ENCODE peak calls at places on chromosomes 6 and 20, in four cellular contexts. L is SK-N-SH, Z is K562, U is HepG2. S is an unnamed sample.

GRCh38 chr20:44199877-44200276 is 10.7 kb downstream of the OSER1 start:
- DNase-seq in L (no peak), Z (no peak), U (no peak), S (no peak)

GRCh38 chr6:34576286-34576955 is 20.3 kb upstream of the SPDEF start:
- DNase-seq in L (no peak), Z (no peak), U (no peak), S (no peak)

GRCh38 chr20:42902519-42902908 is 287.2 kb downstream of the PTPRT start:
- DNase-seq in L (no peak), Z (no peak), U (no peak), S (no peak)

GRCh38 chr20:13455713-13456112 is 183.0 kb downstream of the TASP1 start:
- DNase-seq in L (no peak), Z (no peak), U (peak; percentile 15), S (no peak)

GRCh38 chr20:41650221-41650948 is 32.2 kb upstream of the CHD6 start:
- DNase-seq in L (no peak), Z (no peak), U (no peak), S (no peak)

GRCh38 chr6:157033428-157034140 is 256.4 kb downstream of the ARID1B start:
- DNase-seq in L (no peak), Z (no peak), U (no peak), S (no peak)

GRCh38 chr6:111852704-111853103 is 20.5 kb downstream of the FYN start:
- DNase-seq in L (no peak), Z (no peak), U (peak; percentile 45), S (no peak)

GRCh38 chr6:167760979-167761793 is 65.5 kb upstream of the AFDN start:
- DNase-seq in L (no peak), Z (no peak), U (peak; percentile 85), S (no peak)

GRCh38 chr6:25218346-25218745 is 60.8 kb upstream of the CARMIL1 start:
- DNase-seq in L (no peak), Z (no peak), U (no peak), S (no peak)

GRCh38 chr6:32082951-32083350 is 26.2 kb downstream of the TNXB start:
- DNase-seq in L (no peak), Z (no peak), U (no peak), S (no peak)

GRCh38 chr20:4227085-4227821 is 211.9 kb upstream of the RNF24 start:
- DNase-seq in L (no peak), Z (peak; percentile 34), U (peak; percentile 68), S (no peak)

GRCh38 chr6:28274888-28275287 is 6.5 kb upstream of the PGBD1 start:
- DNase-seq in L (no peak), Z (no peak), U (no peak), S (no peak)

GRCh38 chr6:78511019-78511418 is 356.3 kb upstream of the IRAK1BP1 start:
- DNase-seq in L (no peak), Z (no peak), U (no peak), S (no peak)

GRCh38 chr6:27312146-27312949 is at the start of gene POM121L2:
- DNase-seq in L (peak; percentile 68), Z (no peak), U (peak; percentile 71), S (no peak)

GRCh38 chr6:4281341-4282293 is 146.2 kb upstream of the ECI2 start:
- DNase-seq in L (no peak), Z (no peak), U (no peak), S (no peak)

GRCh38 chr20:1184638-1185315 is at the start of gene TMEM74B:
- DNase-seq in L (peak; percentile 79), Z (peak; percentile 68), U (no peak), S (no peak)

GRCh38 chr6:134398453-134398852 is 80.5 kb upstream of the SGK1 start:
- DNase-seq in L (no peak), Z (no peak), U (no peak), S (no peak)
- TF ChIP-seq ELF1 in L (no peak), Z (peak; percentile 49), U (no peak), S (no peak)

GRCh38 chr6:166639921-166640320 is 12.9 kb upstream of the RPS6KA2 start:
- DNase-seq in L (no peak), Z (no peak), U (no peak), S (no peak)

GRCh38 chr6:166638566-166638965 is 11.5 kb upstream of the RPS6KA2 start:
- DNase-seq in L (no peak), Z (no peak), U (no peak), S (no peak)

GRCh38 chr6:166637806-166638458 is 10.9 kb upstream of the RPS6KA2 start:
- DNase-seq in L (no peak), Z (no peak), U (no peak), S (no peak)

GRCh38 chr6:166642646-166643045 is 15.6 kb upstream of the RPS6KA2 start:
- DNase-seq in L (no peak), Z (no peak), U (no peak), S (no peak)

DNA sequence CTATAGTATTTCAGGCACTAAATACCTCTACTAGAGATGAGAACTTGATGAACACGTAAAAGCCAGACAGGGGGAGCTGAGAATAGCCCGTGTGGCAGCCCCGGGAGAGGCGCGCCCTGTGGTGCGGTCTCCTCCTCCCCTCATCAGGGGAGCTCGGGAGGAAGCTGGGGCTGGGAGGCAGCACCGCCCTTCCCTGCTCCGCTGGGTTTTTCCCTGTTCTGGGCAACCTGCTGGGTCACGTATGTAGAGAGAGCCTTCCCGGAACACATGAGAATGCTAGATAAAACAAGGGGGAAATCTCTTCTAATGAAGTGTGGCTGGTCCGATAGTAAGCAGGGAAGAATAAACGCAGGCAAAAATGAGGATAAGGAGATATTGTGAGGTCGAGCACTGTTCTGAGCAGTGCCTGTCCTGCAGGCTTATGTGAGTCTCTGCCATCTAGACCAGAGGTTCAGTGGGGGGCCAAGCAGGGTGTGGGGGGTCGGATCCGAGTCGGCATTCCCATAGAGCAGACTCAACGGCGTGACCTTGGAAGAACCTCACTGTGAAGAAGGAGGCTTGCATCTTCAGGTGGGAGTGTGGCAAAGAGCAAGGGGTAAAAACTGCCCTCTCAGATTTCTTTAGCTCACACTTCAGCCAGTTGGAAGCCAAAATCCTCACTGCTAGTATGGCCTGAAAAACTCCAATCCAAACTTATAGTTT is 13.4 kb upstream of the RPS6KA2 start:
- DNase-seq in L (no peak), Z (no peak), U (no peak), S (no peak)
- H3K4me3 ChIP-seq in L (no peak overlapping the region), Z (no peak overlapping the region), U (no peak overlapping the region), S (no peak overlapping the region)

GRCh38 chr6:26224940-26225847 is 138.0 kb downstream of the HFE start:
- DNase-seq in L (peak; percentile 78), Z (no peak), U (no peak), S (no peak)
- TF ChIP-seq ELF1 in L (peak; percentile 92), Z (no peak), U (no peak), S (no peak)

GRCh38 chr20:31821427-31821826 is 2.3 kb downstream of the MYLK2 start:
- DNase-seq in L (no peak), Z (no peak), U (no peak), S (no peak)
- H3K4me3 ChIP-seq in L (no peak overlapping the region), Z (no peak overlapping the region), U (no peak overlapping the region), S (no peak overlapping the region)

GRCh38 chr20:32507998-32508774 is 76.9 kb downstream of the NOL4L start:
- DNase-seq in L (no peak), Z (no peak), U (no peak), S (no peak)

GRCh38 chr20:32509639-32510066 is 75.5 kb downstream of the NOL4L start:
- DNase-seq in L (peak; percentile 75), Z (no peak), U (peak; percentile 91), S (no peak)

GRCh38 chr20:32505723-32506473 is 79.2 kb downstream of the NOL4L start:
- DNase-seq in L (no peak), Z (no peak), U (no peak), S (no peak)

GRCh38 chr20:32508775-32509119 is 76.4 kb downstream of the NOL4L start:
- DNase-seq in L (no peak), Z (no peak), U (no peak), S (no peak)

DNA sequence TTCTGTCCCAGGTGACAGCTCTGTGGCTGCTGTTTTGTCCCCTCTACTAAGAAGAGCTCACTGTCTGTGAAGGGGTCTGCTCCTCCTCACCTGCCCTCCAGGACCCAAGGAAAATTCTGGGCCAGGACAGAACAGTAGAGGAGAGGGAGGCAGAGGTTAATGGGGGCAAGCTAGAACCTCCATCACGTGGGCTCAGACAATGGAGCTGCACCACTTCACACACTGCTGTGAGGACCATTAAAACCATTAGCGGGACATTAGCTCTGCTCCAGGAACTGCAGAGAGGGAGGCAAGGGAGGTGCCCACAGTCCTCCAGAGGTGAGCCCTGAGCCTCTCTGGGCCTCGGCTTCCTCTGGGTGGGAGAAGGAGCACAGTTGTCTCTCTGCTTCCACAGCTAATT is 78.4 kb downstream of the NOL4L start:
- DNase-seq in L (no peak), Z (no peak), U (no peak), S (no peak)
- TF ChIP-seq ELF1 in L (no peak), Z (no peak), U (no peak), S (no peak)